ENCODE peak calls at places on chromosomes 2 and 18, in eight cellular contexts. One of them, this sample, is unnamed.

GRCh38 chr2:105143094-105143466 is 98.5 kb upstream of the GPR45 start:
- DNase-seq in ELR: no peak
- DNase-seq in IMR-90: no peak
- DNase-seq in neuronal stem cell: no peak
- DNase-seq in activated T-helper 1 cell treated with Interleukin-2 at 50 U/mL for 16 hours: no peak
- DNase-seq in tibial nerve: no peak
- DNase-seq in GM03348: no peak
- DNase-seq in HEK293T: no peak
- DNase-seq in this sample: no peak

GRCh38 chr18:10965104-10965503 is 184.3 kb downstream of the PIEZO2 start:
- DNase-seq in ELR: no peak
- DNase-seq in IMR-90: peak; percentile 6
- DNase-seq in neuronal stem cell: no peak
- DNase-seq in activated T-helper 1 cell treated with Interleukin-2 at 50 U/mL for 16 hours: no peak
- DNase-seq in tibial nerve: no peak
- DNase-seq in GM03348: no peak
- DNase-seq in HEK293T: no peak
- DNase-seq in this sample: peak; percentile 36

GRCh38 chr2:220935789-220936321 is 636.2 kb downstream of the EPHA4 start:
- DNase-seq in ELR: no peak
- DNase-seq in IMR-90: peak; percentile 9
- DNase-seq in neuronal stem cell: no peak
- DNase-seq in activated T-helper 1 cell treated with Interleukin-2 at 50 U/mL for 16 hours: no peak
- DNase-seq in tibial nerve: no peak
- DNase-seq in GM03348: no peak
- DNase-seq in HEK293T: no peak
- DNase-seq in this sample: no peak

GRCh38 chr2:68716948-68717661 is 17.5 kb upstream of the ARHGAP25 start:
- DNase-seq in ELR: no peak
- DNase-seq in IMR-90: no peak
- DNase-seq in neuronal stem cell: no peak
- DNase-seq in activated T-helper 1 cell treated with Interleukin-2 at 50 U/mL for 16 hours: no peak
- DNase-seq in tibial nerve: no peak
- DNase-seq in GM03348: no peak
- DNase-seq in HEK293T: no peak
- DNase-seq in this sample: no peak

GRCh38 chr2:132757002-132757598 is 87.1 kb upstream of the LYPD1 start:
- DNase-seq in ELR: peak; percentile 23
- DNase-seq in IMR-90: peak; percentile 47
- DNase-seq in neuronal stem cell: no peak
- DNase-seq in activated T-helper 1 cell treated with Interleukin-2 at 50 U/mL for 16 hours: no peak
- DNase-seq in tibial nerve: no peak
- DNase-seq in GM03348: no peak
- DNase-seq in HEK293T: no peak
- DNase-seq in this sample: no peak

GRCh38 chr18:70181015-70181414 is 24.5 kb downstream of the RTTN start:
- DNase-seq in ELR: peak; percentile 92
- DNase-seq in IMR-90: peak; percentile 80
- DNase-seq in neuronal stem cell: no peak
- DNase-seq in activated T-helper 1 cell treated with Interleukin-2 at 50 U/mL for 16 hours: no peak
- DNase-seq in tibial nerve: no peak
- DNase-seq in GM03348: peak; percentile 42
- DNase-seq in HEK293T: no peak
- DNase-seq in this sample: peak; percentile 76

GRCh38 chr2:120590841-120591240 is 144.8 kb upstream of the GLI2 start:
- DNase-seq in ELR: no peak
- DNase-seq in IMR-90: no peak
- DNase-seq in neuronal stem cell: no peak
- DNase-seq in activated T-helper 1 cell treated with Interleukin-2 at 50 U/mL for 16 hours: no peak
- DNase-seq in tibial nerve: no peak
- DNase-seq in GM03348: no peak
- DNase-seq in HEK293T: no peak
- DNase-seq in this sample: no peak

GRCh38 chr2:184765048-184765881 is 166.9 kb downstream of the ZNF804A start:
- DNase-seq in ELR: peak; percentile 49
- DNase-seq in IMR-90: no peak
- DNase-seq in neuronal stem cell: no peak
- DNase-seq in activated T-helper 1 cell treated with Interleukin-2 at 50 U/mL for 16 hours: no peak
- DNase-seq in tibial nerve: no peak
- DNase-seq in GM03348: no peak
- DNase-seq in HEK293T: no peak
- DNase-seq in this sample: no peak

GRCh38 chr2:209600257-209601180 is 171.1 kb upstream of the UNC80 start:
- DNase-seq in ELR: no peak
- DNase-seq in IMR-90: no peak
- DNase-seq in neuronal stem cell: no peak
- DNase-seq in activated T-helper 1 cell treated with Interleukin-2 at 50 U/mL for 16 hours: no peak
- DNase-seq in tibial nerve: no peak
- DNase-seq in GM03348: no peak
- DNase-seq in HEK293T: no peak
- DNase-seq in this sample: no peak

GRCh38 chr18:35143615-35144596 is 96.9 kb upstream of the ZNF397 start:
- DNase-seq in ELR: peak; percentile 71
- DNase-seq in IMR-90: peak; percentile 55
- DNase-seq in neuronal stem cell: peak; percentile 21
- DNase-seq in activated T-helper 1 cell treated with Interleukin-2 at 50 U/mL for 16 hours: peak; percentile 10
- DNase-seq in tibial nerve: no peak
- DNase-seq in GM03348: peak; percentile 71
- DNase-seq in HEK293T: peak; percentile 87
- DNase-seq in this sample: peak; percentile 56

GRCh38 chr18:55233850-55234249 is 274.6 kb upstream of the CCDC68 start:
- DNase-seq in ELR: peak; percentile 86
- DNase-seq in IMR-90: peak; percentile 51
- DNase-seq in neuronal stem cell: no peak
- DNase-seq in activated T-helper 1 cell treated with Interleukin-2 at 50 U/mL for 16 hours: no peak
- DNase-seq in tibial nerve: no peak
- DNase-seq in GM03348: no peak
- DNase-seq in HEK293T: no peak
- DNase-seq in this sample: no peak

GRCh38 chr2:11307764-11308415 is 36.5 kb downstream of the ROCK2 start:
- DNase-seq in ELR: no peak
- DNase-seq in IMR-90: no peak
- DNase-seq in neuronal stem cell: no peak
- DNase-seq in activated T-helper 1 cell treated with Interleukin-2 at 50 U/mL for 16 hours: no peak
- DNase-seq in tibial nerve: no peak
- DNase-seq in GM03348: no peak
- DNase-seq in HEK293T: no peak
- DNase-seq in this sample: no peak

GRCh38 chr2:10414000-10414451 is 34.1 kb downstream of the ODC1 start:
- DNase-seq in ELR: peak; percentile 76
- DNase-seq in IMR-90: peak; percentile 68
- DNase-seq in neuronal stem cell: no peak
- DNase-seq in activated T-helper 1 cell treated with Interleukin-2 at 50 U/mL for 16 hours: no peak
- DNase-seq in tibial nerve: no peak
- DNase-seq in GM03348: peak; percentile 40
- DNase-seq in HEK293T: no peak
- DNase-seq in this sample: peak; percentile 43

GRCh38 chr2:40457846-40458245 is 6.0 kb upstream of the SLC8A1 start:
- DNase-seq in ELR: peak; percentile 29
- DNase-seq in IMR-90: no peak
- DNase-seq in neuronal stem cell: no peak
- DNase-seq in activated T-helper 1 cell treated with Interleukin-2 at 50 U/mL for 16 hours: no peak
- DNase-seq in tibial nerve: no peak
- DNase-seq in GM03348: peak; percentile 20
- DNase-seq in HEK293T: no peak
- DNase-seq in this sample: no peak

GRCh38 chr2:25266399-25266798 is 75.3 kb downstream of the DNMT3A start:
- DNase-seq in ELR: no peak
- DNase-seq in IMR-90: no peak
- DNase-seq in neuronal stem cell: no peak
- DNase-seq in activated T-helper 1 cell treated with Interleukin-2 at 50 U/mL for 16 hours: no peak
- DNase-seq in tibial nerve: no peak
- DNase-seq in GM03348: no peak
- DNase-seq in HEK293T: no peak
- DNase-seq in this sample: no peak

GRCh38 chr2:19632327-19633040 is 269.3 kb downstream of the TTC32 start:
- DNase-seq in ELR: no peak
- DNase-seq in IMR-90: no peak
- DNase-seq in neuronal stem cell: no peak
- DNase-seq in activated T-helper 1 cell treated with Interleukin-2 at 50 U/mL for 16 hours: no peak
- DNase-seq in tibial nerve: no peak
- DNase-seq in GM03348: peak; percentile 47
- DNase-seq in HEK293T: no peak
- DNase-seq in this sample: peak; percentile 82

GRCh38 chr2:127220102-127220806 is at the start of gene CYP27C1:
- DNase-seq in ELR: peak; percentile 45
- DNase-seq in IMR-90: no peak
- DNase-seq in neuronal stem cell: peak; percentile 44
- DNase-seq in activated T-helper 1 cell treated with Interleukin-2 at 50 U/mL for 16 hours: no peak
- DNase-seq in tibial nerve: no peak
- DNase-seq in GM03348: peak; percentile 54
- DNase-seq in HEK293T: peak; percentile 50
- DNase-seq in this sample: no peak